ENCODE peak calls at places on chromosomes 16 and 17, in eight cellular contexts. F is heart left ventricle, A is cardiac muscle cell, Y is GM23248, I is gastrocnemius medialis, Z is ovary, J is fibroblast of lung, K is HAP-1. T is an unnamed sample. For H3K9me3, the result is how much of the 10 kb centered on the place peaks cover.

GRCh38 chr17:27846042-27846655 is 45.8 kb upstream of the NOS2 start:
- DNase-seq in Y (no peak), K (no peak), F (no peak), J (no peak), A (no peak), Z (no peak), I (no peak), T (no peak)

GRCh38 chr16:69921125-69921524 is 30.0 kb upstream of the CLEC18A start:
- DNase-seq in J (no peak), F (no peak), Y (no peak), I (no peak), A (no peak), K (no peak), Z (no peak), T (no peak)

GRCh38 chr17:57342141-57342540 is 85.8 kb downstream of the MSI2 start:
- DNase-seq in J (no peak), Y (no peak), A (no peak), I (no peak), F (no peak), Z (no peak), K (no peak), T (no peak)

GRCh38 chr17:79707931-79708891 is 22.5 kb upstream of the ENPP7 start:
- DNase-seq in J (peak), Y (peak), I (no peak), Z (peak), A (peak), F (peak), K (peak), T (peak)

GRCh38 chr17:32226881-32227280 is 38.8 kb upstream of the RHBDL3 start:
- DNase-seq in F (no peak), I (no peak), Y (no peak), J (no peak), Z (peak), K (no peak), A (no peak), T (no peak)

GRCh38 chr16:23288726-23289512 is 13.2 kb upstream of the SCNN1B start:
- DNase-seq in Z (no peak), I (no peak), J (no peak), A (no peak), K (no peak), Y (no peak), F (no peak), T (no peak)

GRCh38 chr17:74181341-74181740 is 22.1 kb upstream of the RPL38 start:
- DNase-seq in A (no peak), Y (no peak), K (no peak), F (no peak), I (no peak), Z (no peak), J (no peak), T (no peak)

GRCh38 chr17:27807567-27808470 is 7.5 kb upstream of the NOS2 start:
- DNase-seq in I (no peak), A (peak), F (no peak), Z (no peak), K (no peak), J (no peak), Y (no peak), T (peak)

GRCh38 chr16:58411736-58412614 is 19.7 kb downstream of the GINS3 start:
- DNase-seq in J (no peak), A (no peak), Z (no peak), I (no peak), K (no peak), F (no peak), Y (no peak), T (no peak)

GRCh38 chr17:31877341-31877740 is 18.3 kb upstream of the COPRS start:
- DNase-seq in J (no peak), I (no peak), F (no peak), A (no peak), Z (no peak), K (no peak), Y (no peak), T (no peak)

GRCh38 chr16:49581630-49582298 is 208.2 kb downstream of the C16orf78 start:
- DNase-seq in I (no peak), Z (no peak), A (peak), K (no peak), J (no peak), F (no peak), Y (no peak), T (no peak)

GRCh38 chr17:8887834-8888703 is 20.6 kb upstream of the PIK3R6 start:
- DNase-seq in J (peak), Y (peak), K (no peak), F (peak), A (peak), I (no peak), Z (peak), T (no peak)

GRCh38 chr16:1884155-1884760 is 12.3 kb upstream of the MEIOB start:
- DNase-seq in A (no peak), J (no peak), Y (peak), F (no peak), I (no peak), Z (no peak), K (peak), T (no peak)

GRCh38 chr17:45016823-45017222 is 34.6 kb downstream of the DCAKD start:
- DNase-seq in Y (peak), K (no peak), I (no peak), Z (no peak), F (no peak), J (no peak), A (no peak), T (no peak)

GRCh38 chr17:28552201-28552999 is at the start of gene UNC119:
- DNase-seq in A (peak), I (peak), Y (peak), J (peak), Z (peak), F (peak), K (peak), T (peak)

GRCh38 chr17:36877774-36878173 is 59.5 kb upstream of the LHX1 start:
- DNase-seq in A (no peak), Y (peak), I (no peak), F (no peak), K (no peak), J (peak), Z (no peak), T (no peak)

GRCh38 chr16:57372372-57373116 is at the start of gene CX3CL1:
- DNase-seq in F (peak), A (peak), K (peak), J (no peak), I (no peak), Y (peak), Z (peak), T (no peak)

GRCh38 chr16:19005561-19006445 is 22.1 kb downstream of the TMC7 start:
- DNase-seq in F (peak), Z (no peak), K (no peak), A (no peak), I (no peak), J (peak), Y (peak), T (no peak)

GRCh38 chr17:32253117-32253611 is 12.5 kb upstream of the RHBDL3 start:
- DNase-seq in A (peak), J (peak), Z (peak), Y (peak), K (peak), F (peak), I (peak), T (peak)

GRCh38 chr16:88368036-88368435 is 14.7 kb upstream of the ZNF469 start:
- DNase-seq in F (no peak), A (no peak), Y (no peak), Z (no peak), K (no peak), I (no peak), J (no peak), T (no peak)

GRCh38 chr17:68812876-68813584 is 142.2 kb downstream of the ABCA8 start:
- DNase-seq in J (no peak), Y (peak), Z (no peak), F (no peak), K (no peak), A (no peak), I (no peak), T (no peak)

GRCh38 chr16:89395150-89396142 is 94.9 kb downstream of the ANKRD11 start:
- DNase-seq in I (peak), A (no peak), Z (peak), F (peak), J (peak), K (peak), Y (peak), T (no peak)

GRCh38 chr17:1095853-1096675 is 83.7 kb downstream of the ABR start:
- DNase-seq in A (no peak), Z (no peak), Y (no peak), F (no peak), J (no peak), I (no peak), K (no peak), T (no peak)

GRCh38 chr16:1414532-1415265 is at the start of gene UNKL:
- DNase-seq in Y (peak), F (peak), A (peak), I (peak), K (peak), Z (peak), J (peak), T (peak)

GRCh38 chr16:890217-890616 is 80.6 kb downstream of the LMF1 start:
- DNase-seq in A (no peak), F (no peak), Z (no peak), Y (no peak), J (no peak), K (no peak), I (no peak), T (no peak)

GRCh38 chr17:27748360-27748825 is 51.9 kb downstream of the NOS2 start:
- DNase-seq in K (no peak), F (no peak), Z (no peak), Y (no peak), I (no peak), A (no peak), J (no peak), T (no peak)

GRCh38 chr17:1193300-1193699 is 13.5 kb upstream of the ABR start:
- DNase-seq in I (no peak), Y (no peak), Z (no peak), A (no peak), K (no peak), F (no peak), J (no peak), T (no peak)

GRCh38 chr17:752620-753219 is 656 bp upstream of the GEMIN4 start:
- DNase-seq in J (peak), K (no peak), I (peak), A (no peak), Z (peak), F (peak), Y (peak), T (no peak)

GRCh38 chr17:67659028-67659427 is 58.7 kb upstream of the NOL11 start:
- DNase-seq in Y (no peak), I (no peak), K (no peak), A (no peak), Z (no peak), F (no peak), J (no peak), T (no peak)
- H3K9me3 ChIP-seq in Y (under half), I (under half), K (under half), A (under half), Z (under half), F (under half), J (under half), T (under half)

DNA sequence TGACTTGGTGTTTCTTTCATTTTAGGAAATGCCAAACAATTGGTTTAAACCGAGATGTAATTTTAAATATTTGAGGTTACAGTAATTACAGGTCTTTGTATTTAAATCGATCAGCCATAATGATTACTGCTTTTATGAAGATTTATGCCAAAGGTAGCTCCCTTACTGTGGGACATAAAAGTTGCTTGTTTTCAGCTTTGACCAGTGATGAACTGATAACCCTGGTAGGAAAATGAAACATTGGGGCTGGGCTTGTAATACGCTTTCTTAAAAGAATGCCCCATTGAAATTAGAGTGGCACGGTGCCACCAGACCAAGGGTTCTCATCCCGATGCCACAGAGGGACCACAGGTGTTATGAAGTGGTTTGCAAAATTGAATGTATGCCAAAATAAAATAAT is 7.3 kb downstream of the TNRC6A start:
- DNase-seq in F (no peak), K (no peak), J (no peak), A (no peak), Z (no peak), Y (no peak), I (no peak), T (no peak)
- H3K9me3 ChIP-seq in F (under half), K (under half), J (under half), A (under half), Z (under half), Y (under half), I (under half), T (under half)

DNA sequence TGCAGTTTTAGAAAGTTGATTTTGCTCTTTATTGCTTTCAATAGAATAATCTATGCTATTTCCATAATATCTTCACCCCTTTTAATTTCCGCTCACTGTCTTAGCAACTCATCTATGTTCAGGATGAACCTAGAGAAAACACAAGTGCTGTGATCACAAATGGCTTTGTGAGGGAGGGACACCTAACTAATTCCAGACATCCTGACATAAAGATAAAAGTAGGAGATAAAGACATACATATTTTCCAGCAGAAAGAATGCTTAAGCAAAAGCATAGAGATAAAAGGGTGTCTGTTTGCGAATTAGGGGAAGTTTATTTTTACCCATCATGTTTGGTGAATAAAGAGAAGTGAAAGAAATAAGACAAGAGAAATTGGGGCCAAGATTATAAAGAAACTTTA is 254.2 kb downstream of the KCNJ2 start:
- DNase-seq in Y (no peak), A (no peak), Z (no peak), J (no peak), I (no peak), F (no peak), K (no peak), T (no peak)
- H3K9me3 ChIP-seq in Y (under half), A (under half), Z (under half), J (under half), I (under half), F (under half), K (under half), T (under half)

DNA sequence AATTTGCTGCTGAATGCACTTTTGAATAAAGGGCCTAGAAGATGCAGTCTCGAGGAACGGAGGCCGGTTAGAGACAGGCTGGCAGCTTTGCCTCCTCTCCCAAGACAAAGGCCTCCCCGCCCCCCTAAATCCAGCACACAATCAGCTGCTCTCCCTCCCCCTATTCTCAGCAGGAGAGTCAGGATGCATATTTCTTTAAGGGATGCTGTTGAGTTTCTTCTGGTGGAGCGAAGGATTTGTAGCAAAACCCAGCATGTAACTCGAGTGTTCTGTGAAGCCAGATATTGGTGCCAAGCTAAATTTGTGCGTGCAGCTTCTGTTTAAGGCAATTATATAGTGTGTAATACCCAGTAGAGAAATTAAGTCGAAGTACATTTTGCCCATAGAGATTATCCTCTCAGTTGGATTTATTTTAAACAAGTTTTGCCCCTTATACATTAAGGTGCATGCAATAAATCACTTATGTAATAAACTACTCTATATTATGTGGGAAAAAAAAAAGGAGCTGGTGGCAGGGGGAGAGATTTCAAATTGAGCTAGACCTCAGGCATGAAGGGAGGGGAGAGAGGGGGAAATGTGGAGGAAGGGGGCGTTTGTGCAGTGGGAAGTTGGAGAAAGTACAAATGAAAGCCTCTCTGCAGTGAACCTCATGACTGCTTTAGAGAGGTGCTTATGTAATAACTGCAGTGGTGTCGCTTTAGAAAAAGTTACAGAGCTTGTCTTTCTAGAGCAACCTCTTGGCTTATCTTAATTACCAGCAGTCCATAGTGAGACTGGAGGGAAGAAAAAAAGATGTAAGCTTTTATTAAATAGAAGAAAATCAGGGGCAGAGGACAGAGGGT is 599.2 kb downstream of the MAF start:
- DNase-seq in K (no peak), Z (no peak), J (no peak), F (no peak), I (no peak), Y (no peak), A (peak), T (no peak)
- H3K9me3 ChIP-seq in K (under half), Z (under half), J (under half), F (under half), I (under half), Y (under half), A (under half), T (under half)

GRCh38 chr16:35724551-35724950 is 2265.1 kb downstream of the TP53TG3F start:
- DNase-seq in J (no peak), F (no peak), Y (no peak), K (no peak), A (no peak), I (no peak), Z (no peak), T (no peak)
- H3K9me3 ChIP-seq in J (under half), F (under half), Y (under half), K (under half), A (under half), I (under half), Z (under half), T (under half)

DNA sequence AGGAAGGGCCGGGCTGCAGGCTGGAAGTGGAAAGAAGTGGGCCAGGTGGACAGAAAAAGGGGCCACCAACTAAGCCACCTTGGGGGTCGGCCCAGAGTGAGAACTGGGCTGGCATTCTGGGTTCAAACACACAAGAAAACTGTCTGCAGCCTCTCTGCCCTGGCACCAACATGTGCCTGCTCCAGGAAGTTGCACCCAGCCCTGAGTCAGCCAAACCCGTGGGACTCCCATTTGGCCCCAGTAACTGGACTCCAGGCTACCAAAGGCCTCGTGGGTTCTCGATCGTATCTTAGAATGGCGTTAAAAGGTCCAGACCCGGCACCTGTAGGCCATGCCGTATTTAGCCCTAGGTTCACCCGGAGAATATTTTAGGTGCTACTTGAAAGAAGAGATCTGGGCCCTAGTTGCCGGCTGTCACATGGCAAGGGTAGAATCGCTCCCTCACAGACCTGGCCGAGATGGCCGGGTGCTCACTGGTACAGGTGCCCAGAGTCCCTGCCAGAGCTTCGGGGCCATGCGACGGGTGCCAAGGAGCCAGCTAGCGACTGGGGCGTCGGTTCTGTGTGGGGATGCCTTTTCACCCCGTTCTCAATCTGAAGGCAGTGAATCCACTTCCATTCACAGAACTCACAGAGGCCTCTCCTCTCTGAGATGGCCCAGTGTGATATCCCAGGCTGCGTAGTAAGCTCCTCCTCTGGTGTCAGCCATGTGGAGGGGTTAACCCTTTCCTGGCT is 236.7 kb downstream of the MRTFB start:
- DNase-seq in Z (no peak), F (no peak), Y (peak), A (no peak), I (peak), J (no peak), K (no peak), T (no peak)
- H3K9me3 ChIP-seq in Z (under half), F (under half), Y (under half), A (under half), I (under half), J (under half), K (under half), T (under half)

GRCh38 chr16:31767267-31767666 is 106.3 kb upstream of the ZNF267 start:
- DNase-seq in I (no peak), F (no peak), Y (no peak), Z (no peak), K (no peak), J (no peak), A (no peak), T (no peak)
- H3K9me3 ChIP-seq in I (half or more), F (half or more), Y (under half), Z (under half), K (under half), J (under half), A (under half), T (under half)

DNA sequence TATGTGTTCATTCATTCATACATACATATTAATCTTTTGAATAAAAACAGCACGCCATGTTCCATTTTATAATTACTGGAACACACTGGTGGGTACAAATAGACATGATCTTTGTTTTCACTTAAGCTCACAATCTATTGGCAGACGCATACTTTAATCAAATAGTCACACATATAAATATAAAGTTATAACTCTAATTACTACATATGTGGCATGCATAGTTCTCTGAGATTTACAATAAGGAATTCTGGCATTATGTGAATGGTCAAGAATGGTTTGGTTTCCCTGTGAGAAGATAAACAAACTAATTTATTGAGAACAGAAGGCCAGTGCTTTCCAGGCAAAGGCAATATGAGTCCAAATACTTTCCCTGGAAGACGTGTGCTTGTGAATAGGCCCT is 576.2 kb downstream of the CDH8 start:
- DNase-seq in I (no peak), Z (no peak), F (no peak), J (no peak), A (no peak), Y (no peak), K (no peak), T (no peak)
- H3K9me3 ChIP-seq in I (under half), Z (under half), F (under half), J (under half), A (under half), Y (under half), K (under half), T (under half)

DNA sequence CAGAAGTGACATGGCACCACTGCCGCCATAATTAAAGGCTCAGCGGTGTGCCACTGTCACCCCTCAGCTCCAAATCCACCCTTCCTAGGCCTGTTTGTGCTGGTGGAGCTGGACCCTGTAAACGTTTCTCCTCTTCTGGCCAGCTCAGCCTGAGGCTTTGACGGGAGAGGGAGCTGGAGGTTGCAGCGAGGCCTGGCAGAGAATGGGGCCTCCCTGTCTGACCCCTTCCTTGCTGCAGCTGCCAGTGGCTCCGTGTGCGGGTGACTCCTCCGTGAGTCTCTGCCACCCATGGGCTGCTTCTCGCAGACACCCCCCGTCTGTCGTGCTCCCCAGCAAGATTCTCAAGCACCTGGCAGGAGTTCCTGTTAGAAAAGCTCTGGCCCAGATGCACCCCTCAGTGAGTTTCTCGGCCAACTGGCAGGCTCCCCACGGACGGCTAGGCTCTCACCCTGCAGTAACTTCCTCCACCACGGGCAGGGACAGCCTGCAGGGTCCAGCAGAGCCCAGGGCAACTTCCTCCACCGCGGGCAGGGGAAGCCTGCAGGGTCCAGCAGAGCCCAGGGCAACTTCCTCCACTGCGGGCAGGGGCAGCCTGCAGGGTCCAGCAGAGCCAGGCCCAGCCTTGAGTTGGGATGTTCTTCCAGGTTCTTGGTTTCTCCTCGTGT is 4.7 kb upstream of the CHMP6 start:
- DNase-seq in Y (no peak), I (no peak), J (no peak), A (no peak), K (no peak), Z (no peak), F (peak), T (no peak)
- H3K9me3 ChIP-seq in Y (under half), I (under half), J (under half), A (under half), K (under half), Z (under half), F (under half), T (under half)